ENCODE peak calls at places on chromosomes 5 and 9, in six cellular contexts. S, O, D, P, M and W are unnamed samples.

GRCh38 chr9:128987800-128988199 is 40.3 kb downstream of the NUP188 start:
- DNase-seq in P (peak; percentile 86), O (no peak), M (no peak), S (no peak), D (no peak), W (peak; percentile 53)

GRCh38 chr5:178690208-178690607 is 40.3 kb downstream of the ZNF354A start:
- DNase-seq in P (no peak), M (no peak), O (no peak), D (peak; percentile 83), S (no peak), W (peak; percentile 91)

GRCh38 chr5:167207081-167207480 is 1084.4 kb upstream of the WWC1 start:
- DNase-seq in S (no peak), D (no peak), O (no peak), P (no peak), M (no peak), W (no peak)

GRCh38 chr5:167307042-167307441 is 984.4 kb upstream of the WWC1 start:
- DNase-seq in O (no peak), D (no peak), S (no peak), M (no peak), P (no peak), W (no peak)

GRCh38 chr9:130200038-130200979 is 28.1 kb downstream of the NCS1 start:
- DNase-seq in M (no peak), O (no peak), S (no peak), D (no peak), P (no peak), W (no peak)

GRCh38 chr9:68643901-68644809 is 60.9 kb upstream of the PIP5K1B start:
- DNase-seq in D (no peak), S (no peak), M (peak; percentile 41), P (no peak), O (no peak), W (no peak)

GRCh38 chr5:135230326-135230925 is 168.6 kb downstream of the MACROH2A1 start:
- DNase-seq in P (peak; percentile 88), S (no peak), O (no peak), M (no peak), D (no peak), W (no peak)

GRCh38 chr5:93600409-93601052 is 17.5 kb downstream of the NR2F1 start:
- DNase-seq in O (no peak), M (no peak), P (no peak), S (no peak), D (no peak), W (no peak)

GRCh38 chr9:95506438-95506691 is 10.4 kb downstream of the PTCH1 start:
- DNase-seq in P (no peak), S (no peak), O (peak; percentile 67), D (no peak), M (peak; percentile 62), W (peak; percentile 21)

GRCh38 chr9:129069128-129069824 is 11.6 kb upstream of the DOLPP1 start:
- DNase-seq in S (peak; percentile 40), P (peak; percentile 79), O (no peak), D (no peak), M (peak; percentile 57), W (no peak)

GRCh38 chr5:179878222-179879002 is 19.8 kb upstream of the MRNIP start:
- DNase-seq in S (no peak), M (no peak), O (no peak), D (no peak), P (no peak), W (no peak)

GRCh38 chr5:131364507-131365050 is 100.7 kb downstream of the CDC42SE2 start:
- DNase-seq in D (no peak), S (no peak), P (no peak), O (no peak), M (no peak), W (no peak)

GRCh38 chr5:72511371-72512178 is 4.4 kb upstream of the ZNF366 start:
- DNase-seq in O (no peak), S (no peak), D (peak; percentile 22), P (no peak), M (no peak), W (peak; percentile 94)

GRCh38 chr9:38652044-38652443 is 31.6 kb upstream of the ANKRD18A start:
- DNase-seq in D (no peak), M (no peak), O (no peak), P (no peak), S (no peak), W (no peak)

GRCh38 chr5:173327948-173328895 is at the start of gene STC2:
- DNase-seq in S (peak; percentile 93), O (peak; percentile 84), D (peak; percentile 96), P (peak; percentile 93), M (peak; percentile 92), W (peak; percentile 98)

GRCh38 chr9:34496149-34496712 is 26.6 kb downstream of the ENHO start:
- DNase-seq in M (no peak), P (no peak), D (peak; percentile 45), S (no peak), O (no peak), W (peak; percentile 22)

GRCh38 chr5:153784277-153784676 is 254.4 kb downstream of the FAM114A2 start:
- DNase-seq in O (peak; percentile 35), P (no peak), D (no peak), M (no peak), S (no peak), W (no peak)

GRCh38 chr5:143931389-143931984 is 119.5 kb downstream of the HMHB1 start:
- DNase-seq in O (peak; percentile 40), P (peak; percentile 61), M (no peak), D (no peak), S (no peak), W (no peak)

GRCh38 chr5:17425385-17426070 is 72.5 kb upstream of the TAF11L2 start:
- DNase-seq in O (no peak), M (peak; percentile 34), P (no peak), D (no peak), S (no peak), W (no peak)

GRCh38 chr5:143338658-143339366 is 64.7 kb downstream of the NR3C1 start:
- DNase-seq in P (no peak), O (no peak), D (no peak), M (no peak), S (no peak), W (no peak)

GRCh38 chr9:113620377-113621161 is 157.0 kb downstream of the RGS3 start:
- DNase-seq in D (peak; percentile 96), S (peak; percentile 60), P (peak; percentile 72), O (no peak), M (no peak), W (peak; percentile 82)

GRCh38 chr9:120480707-120481106 is 99.3 kb downstream of the CDK5RAP2 start:
- DNase-seq in M (no peak), D (no peak), O (peak; percentile 37), P (peak; percentile 59), S (no peak), W (no peak)

GRCh38 chr9:78441822-78442431 is 145.0 kb downstream of the PSAT1 start:
- DNase-seq in P (no peak), S (no peak), D (no peak), M (no peak), O (no peak), W (no peak)

GRCh38 chr5:179265529-179266290 is 79.6 kb downstream of the ADAMTS2 start:
- DNase-seq in P (peak; percentile 98), D (peak; percentile 72), S (peak; percentile 61), O (no peak), M (no peak), W (peak; percentile 19)

GRCh38 chr5:32193591-32193990 is 19.5 kb upstream of the GOLPH3 start:
- DNase-seq in D (no peak), M (no peak), O (peak; percentile 69), S (no peak), P (peak; percentile 74), W (peak; percentile 85)

GRCh38 chr9:130051855-130052254 is 1.9 kb upstream of the GPR107 start:
- DNase-seq in M (no peak), P (no peak), D (peak; percentile 51), S (no peak), O (no peak), W (peak; percentile 83)

GRCh38 chr5:112263469-112263868 is 155.6 kb downstream of the EPB41L4A start:
- DNase-seq in D (no peak), M (no peak), P (no peak), O (no peak), S (no peak), W (no peak)

GRCh38 chr9:132946216-132946615 is 1.8 kb upstream of the TSC1 start:
- DNase-seq in O (peak; percentile 18), M (no peak), D (no peak), P (no peak), S (no peak), W (no peak)

GRCh38 chr5:74313896-74314295 is 326.6 kb downstream of the ENC1 start:
- DNase-seq in S (no peak), D (no peak), M (no peak), P (no peak), O (no peak), W (no peak)